ENCODE peak calls at places on chromosomes 12 and 14, in five cellular contexts. One of them, this sample, is unnamed. For H3K4me1, the result is how much of the 10 kb centered on the place peaks cover.

GRCh38 chr14:35808076-35808657 is 928 bp downstream of the RALGAPA1 start:
- DNase-seq in H1: no peak
- DNase-seq in HepG2: no peak
- DNase-seq in HCT116: no peak
- DNase-seq in GM23338: peak
- DNase-seq in this sample: no peak

GRCh38 chr12:109309441-109310246 is 560 bp upstream of the FOXN4 start:
- DNase-seq in H1: no peak
- DNase-seq in HepG2: no peak
- DNase-seq in HCT116: no peak
- DNase-seq in GM23338: peak
- DNase-seq in this sample: peak

GRCh38 chr12:89833337-89834252 is 125.0 kb upstream of the ATP2B1 start:
- DNase-seq in H1: no peak
- DNase-seq in HepG2: no peak
- DNase-seq in HCT116: no peak
- DNase-seq in GM23338: no peak
- DNase-seq in this sample: no peak

GRCh38 chr12:110502449-110502738 is 263 bp downstream of the RAD9B start:
- DNase-seq in H1: no peak
- DNase-seq in HepG2: no peak
- DNase-seq in HCT116: no peak
- DNase-seq in GM23338: no peak
- DNase-seq in this sample: no peak

GRCh38 chr12:72063073-72063472 is 124.4 kb downstream of the TPH2 start:
- DNase-seq in H1: no peak
- DNase-seq in HepG2: no peak
- DNase-seq in HCT116: no peak
- DNase-seq in GM23338: no peak
- DNase-seq in this sample: no peak

GRCh38 chr12:90098132-90098779 is 389.6 kb upstream of the ATP2B1 start:
- DNase-seq in H1: no peak
- DNase-seq in HepG2: no peak
- DNase-seq in HCT116: no peak
- DNase-seq in GM23338: no peak
- DNase-seq in this sample: no peak

GRCh38 chr12:75694891-75695290 is 183.5 kb upstream of the KRR1 start:
- DNase-seq in H1: no peak
- DNase-seq in HepG2: no peak
- DNase-seq in HCT116: peak
- DNase-seq in GM23338: no peak
- DNase-seq in this sample: no peak

GRCh38 chr12:19412844-19413243 is 26.4 kb upstream of the AEBP2 start:
- DNase-seq in H1: no peak
- DNase-seq in HepG2: no peak
- DNase-seq in HCT116: no peak
- DNase-seq in GM23338: no peak
- DNase-seq in this sample: peak

GRCh38 chr12:26285401-26285800 is 90.0 kb downstream of the SSPN start:
- DNase-seq in H1: no peak
- DNase-seq in HepG2: no peak
- DNase-seq in HCT116: no peak
- DNase-seq in GM23338: no peak
- DNase-seq in this sample: no peak

GRCh38 chr14:37903561-37904191 is 304.0 kb upstream of the SSTR1 start:
- DNase-seq in H1: no peak
- DNase-seq in HepG2: peak
- DNase-seq in HCT116: peak
- DNase-seq in GM23338: peak
- DNase-seq in this sample: no peak

GRCh38 chr14:34911209-34912150 is 36.3 kb upstream of the BAZ1A start:
- DNase-seq in H1: no peak
- DNase-seq in HepG2: no peak
- DNase-seq in HCT116: no peak
- DNase-seq in GM23338: no peak
- DNase-seq in this sample: no peak

GRCh38 chr12:27732281-27732680 is 21.6 kb downstream of the MRPS35 start:
- DNase-seq in H1: no peak
- DNase-seq in HepG2: peak
- DNase-seq in HCT116: no peak
- DNase-seq in GM23338: peak
- DNase-seq in this sample: no peak

GRCh38 chr12:110533607-110534006 is 31.5 kb downstream of the RAD9B start:
- DNase-seq in H1: no peak
- DNase-seq in HepG2: peak
- DNase-seq in HCT116: no peak
- DNase-seq in GM23338: peak
- DNase-seq in this sample: no peak

GRCh38 chr14:51539571-51540037 is 112.1 kb upstream of the FRMD6 start:
- DNase-seq in H1: peak
- DNase-seq in HepG2: no peak
- DNase-seq in HCT116: no peak
- DNase-seq in GM23338: peak
- DNase-seq in this sample: no peak

GRCh38 chr12:105676694-105677093 is 346.2 kb downstream of the C12orf75 start:
- DNase-seq in H1: no peak
- DNase-seq in HepG2: no peak
- DNase-seq in HCT116: no peak
- DNase-seq in GM23338: no peak
- DNase-seq in this sample: no peak

GRCh38 chr14:77580964-77581505 is 35.4 kb downstream of the SPTLC2 start:
- DNase-seq in H1: no peak
- DNase-seq in HepG2: no peak
- DNase-seq in HCT116: no peak
- DNase-seq in GM23338: no peak
- DNase-seq in this sample: no peak

GRCh38 chr12:12022306-12022931 is 48.3 kb upstream of the BCL2L14 start:
- DNase-seq in H1: no peak
- DNase-seq in HepG2: no peak
- DNase-seq in HCT116: no peak
- DNase-seq in GM23338: no peak
- DNase-seq in this sample: no peak

GRCh38 chr14:22668417-22668816 is 24.3 kb upstream of the OR6J1 start:
- DNase-seq in H1: no peak
- DNase-seq in HepG2: no peak
- DNase-seq in HCT116: no peak
- DNase-seq in GM23338: no peak
- DNase-seq in this sample: no peak

GRCh38 chr12:88188180-88188579 is 46.1 kb downstream of the TMTC3 start:
- DNase-seq in H1: no peak
- DNase-seq in HepG2: no peak
- DNase-seq in HCT116: no peak
- DNase-seq in GM23338: no peak
- DNase-seq in this sample: no peak

GRCh38 chr12:107917912-107918800 is 143.7 kb downstream of the ASCL4 start:
- DNase-seq in H1: peak
- DNase-seq in HepG2: peak
- DNase-seq in HCT116: peak
- DNase-seq in GM23338: peak
- DNase-seq in this sample: no peak

GRCh38 chr14:69979882-69980281 is 100.7 kb downstream of the SMOC1 start:
- DNase-seq in H1: no peak
- DNase-seq in HepG2: no peak
- DNase-seq in HCT116: no peak
- DNase-seq in GM23338: no peak
- DNase-seq in this sample: no peak

GRCh38 chr12:130952545-130952954 is 1.2 kb upstream of the ADGRD1 start:
- DNase-seq in H1: no peak
- DNase-seq in HepG2: no peak
- DNase-seq in HCT116: no peak
- DNase-seq in GM23338: no peak
- DNase-seq in this sample: no peak

GRCh38 chr12:49982246-49983229 is 9.8 kb downstream of the AQP6 start:
- DNase-seq in H1: no peak
- DNase-seq in HepG2: no peak
- DNase-seq in HCT116: no peak
- DNase-seq in GM23338: no peak
- DNase-seq in this sample: no peak

GRCh38 chr14:61511558-61511924 is 183.8 kb upstream of the HIF1A start:
- DNase-seq in H1: no peak
- DNase-seq in HepG2: no peak
- DNase-seq in HCT116: no peak
- DNase-seq in GM23338: no peak
- DNase-seq in this sample: peak

GRCh38 chr12:118922405-118922804 is 58.9 kb upstream of the SRRM4 start:
- DNase-seq in H1: no peak
- DNase-seq in HepG2: no peak
- DNase-seq in HCT116: no peak
- DNase-seq in GM23338: peak
- DNase-seq in this sample: no peak

GRCh38 chr14:91241848-91242247 is 2.7 kb downstream of the GPR68 start:
- DNase-seq in H1: no peak
- DNase-seq in HepG2: no peak
- DNase-seq in HCT116: no peak
- DNase-seq in GM23338: no peak
- DNase-seq in this sample: no peak

DNA sequence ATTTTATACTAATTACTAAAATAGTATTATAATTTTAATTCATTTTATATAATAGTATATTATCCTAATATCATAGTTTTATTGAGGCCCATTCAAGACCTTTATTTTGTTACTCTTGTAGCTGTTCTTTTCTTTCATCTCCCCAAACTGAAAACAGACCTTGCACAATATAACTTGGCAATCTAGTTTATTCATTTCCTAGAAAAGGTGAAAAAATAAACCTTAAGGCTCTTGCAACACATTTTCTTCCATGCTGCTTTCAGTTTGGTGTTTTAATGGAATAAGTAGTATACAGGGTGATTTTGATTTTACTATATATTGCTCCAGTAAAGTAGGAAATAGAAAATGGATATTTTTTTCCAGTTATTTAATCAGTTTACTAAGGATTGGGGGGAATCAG is 174.0 kb downstream of the SLC2A13 start:
- DNase-seq in H1: no peak
- DNase-seq in HepG2: no peak
- DNase-seq in HCT116: no peak
- DNase-seq in GM23338: no peak
- DNase-seq in this sample: no peak
- H3K4me1 ChIP-seq in H1: under half
- H3K4me1 ChIP-seq in HepG2: under half
- H3K4me1 ChIP-seq in HCT116: under half
- H3K4me1 ChIP-seq in GM23338: under half
- H3K4me1 ChIP-seq in this sample: under half

GRCh38 chr14:95562892-95563685 is 28.2 kb downstream of the GLRX5 start:
- DNase-seq in H1: no peak
- DNase-seq in HepG2: peak
- DNase-seq in HCT116: no peak
- DNase-seq in GM23338: no peak
- DNase-seq in this sample: peak

GRCh38 chr14:95559203-95559602 is 24.4 kb downstream of the GLRX5 start:
- DNase-seq in H1: no peak
- DNase-seq in HepG2: no peak
- DNase-seq in HCT116: no peak
- DNase-seq in GM23338: no peak
- DNase-seq in this sample: no peak

GRCh38 chr14:95557832-95558231 is 23.0 kb downstream of the GLRX5 start:
- DNase-seq in H1: no peak
- DNase-seq in HepG2: no peak
- DNase-seq in HCT116: no peak
- DNase-seq in GM23338: no peak
- DNase-seq in this sample: no peak

GRCh38 chr14:95564060-95564459 is 29.2 kb downstream of the GLRX5 start:
- DNase-seq in H1: no peak
- DNase-seq in HepG2: no peak
- DNase-seq in HCT116: no peak
- DNase-seq in GM23338: no peak
- DNase-seq in this sample: no peak

GRCh38 chr14:95561001-95561412 is 26.2 kb downstream of the GLRX5 start:
- DNase-seq in H1: peak
- DNase-seq in HepG2: peak
- DNase-seq in HCT116: peak
- DNase-seq in GM23338: peak
- DNase-seq in this sample: peak
- TF ChIP-seq POLR2AphosphoS5 in H1: no peak
- TF ChIP-seq POLR2AphosphoS5 in HepG2: no peak
- TF ChIP-seq POLR2AphosphoS5 in HCT116: no peak
- TF ChIP-seq POLR2AphosphoS5 in GM23338: no peak
- TF ChIP-seq POLR2AphosphoS5 in this sample: no peak

DNA sequence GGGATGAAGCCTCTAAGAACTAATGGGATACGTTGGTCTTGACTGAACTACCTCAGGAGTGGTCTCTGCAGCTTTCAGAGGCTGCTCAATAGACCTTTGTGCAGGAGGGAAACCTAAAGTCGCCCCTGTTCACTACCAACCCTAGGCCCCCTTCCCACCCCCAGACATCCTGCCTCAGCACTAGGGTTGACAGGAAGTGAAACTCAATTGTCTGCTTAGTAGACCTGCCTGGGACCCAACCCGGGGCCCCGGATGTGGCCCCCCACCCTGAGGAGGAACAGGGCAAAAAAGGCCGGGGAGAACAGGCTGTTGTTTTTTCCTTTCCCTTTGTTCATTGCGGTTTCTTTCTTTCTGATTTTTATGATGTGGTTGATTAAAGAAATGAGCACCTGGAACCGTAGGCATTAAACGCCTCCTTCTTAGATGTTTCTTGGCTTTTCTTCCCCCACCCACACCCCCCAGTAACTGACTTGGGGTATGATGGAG is 1.6 kb upstream of the DGKA start:
- DNase-seq in H1: no peak
- DNase-seq in HepG2: no peak
- DNase-seq in HCT116: no peak
- DNase-seq in GM23338: no peak
- DNase-seq in this sample: peak
- H3K4me1 ChIP-seq in H1: under half
- H3K4me1 ChIP-seq in HepG2: half or more
- H3K4me1 ChIP-seq in HCT116: under half
- H3K4me1 ChIP-seq in GM23338: under half
- H3K4me1 ChIP-seq in this sample: under half

DNA sequence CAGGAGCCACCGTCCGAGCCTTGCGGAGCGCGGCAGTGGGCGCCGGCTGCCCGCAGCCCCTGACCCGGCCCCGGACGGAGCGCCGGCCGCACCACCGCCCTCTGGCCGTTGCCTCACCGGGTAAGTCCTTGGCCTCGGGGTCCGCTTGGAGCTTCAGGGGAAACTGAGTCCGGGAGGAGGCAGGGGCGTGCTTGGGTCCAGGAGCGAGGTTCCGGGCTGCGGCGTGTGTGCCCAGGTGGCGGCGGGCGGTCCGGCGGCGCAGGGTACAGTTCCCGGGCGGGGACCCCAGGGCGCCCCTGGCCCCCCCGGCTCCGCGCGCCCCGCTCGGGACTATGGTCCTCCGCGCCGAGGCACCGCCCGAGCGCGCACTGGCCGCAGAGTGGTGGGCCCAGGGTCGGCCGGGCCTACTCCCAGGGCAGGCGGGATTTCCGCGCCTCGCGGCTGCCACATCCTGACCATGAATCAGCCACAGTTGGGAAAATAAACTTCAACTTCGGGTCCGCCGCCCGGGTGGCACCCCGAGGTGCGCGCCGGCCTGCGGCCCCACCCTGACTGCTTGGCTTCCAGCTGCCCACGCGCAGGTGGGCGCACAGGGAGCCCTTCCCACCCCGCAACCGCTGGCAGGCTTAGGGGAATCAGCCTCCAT is 325 bp downstream of the INF2 start:
- DNase-seq in H1: no peak
- DNase-seq in HepG2: no peak
- DNase-seq in HCT116: no peak
- DNase-seq in GM23338: no peak
- DNase-seq in this sample: peak
- TF ChIP-seq POLR2AphosphoS5 in H1: no peak
- TF ChIP-seq POLR2AphosphoS5 in HepG2: no peak
- TF ChIP-seq POLR2AphosphoS5 in HCT116: peak
- TF ChIP-seq POLR2AphosphoS5 in GM23338: peak
- TF ChIP-seq POLR2AphosphoS5 in this sample: peak